ENCODE peak calls at places on chromosome 5, in nine cellular contexts. V, Q, G, P, B, R, A, K and D are unnamed samples.

GRCh38 chr5:32542216-32543059 is 42.9 kb upstream of the SUB1 start:
- DNase-seq in G (no peak), R (peak), V (no peak), A (no peak), K (no peak), Q (no peak), B (no peak), P (no peak), D (no peak)

GRCh38 chr5:154078305-154078704 is 39.5 kb downstream of the MFAP3 start:
- DNase-seq in P (no peak), A (no peak), K (no peak), V (no peak), R (no peak), B (no peak), Q (no peak), G (no peak), D (no peak)

GRCh38 chr5:115770466-115770865 is 46.0 kb downstream of the CDO1 start:
- DNase-seq in A (no peak), R (peak), K (no peak), G (no peak), Q (peak), P (no peak), V (no peak), B (peak), D (no peak)

GRCh38 chr5:173472164-173472563 is 143.9 kb upstream of the STC2 start:
- DNase-seq in A (peak), Q (peak), K (no peak), B (peak), V (peak), R (peak), G (peak), P (peak), D (peak)

GRCh38 chr5:145825751-145826180 is 9.4 kb downstream of the PRELID2 start:
- DNase-seq in V (no peak), B (peak), G (no peak), Q (peak), K (no peak), P (no peak), R (peak), A (no peak), D (no peak)

GRCh38 chr5:104370523-104370922 is 807.9 kb upstream of the NUDT12 start:
- DNase-seq in B (no peak), K (no peak), P (no peak), A (no peak), G (no peak), Q (no peak), R (no peak), V (no peak), D (no peak)

GRCh38 chr5:65611524-65611923 is 12.6 kb downstream of the TRIM23 start:
- DNase-seq in Q (peak), G (no peak), B (peak), P (no peak), V (no peak), K (no peak), A (no peak), R (peak), D (no peak)

GRCh38 chr5:148090780-148091221 is 27.0 kb downstream of the SPINK5 start:
- DNase-seq in Q (no peak), V (no peak), P (no peak), R (no peak), K (no peak), B (no peak), A (no peak), G (no peak), D (no peak)

GRCh38 chr5:68460147-68460760 is 244.7 kb downstream of the PIK3R1 start:
- DNase-seq in B (peak), G (no peak), K (peak), R (peak), V (no peak), A (peak), Q (peak), P (no peak), D (no peak)

GRCh38 chr5:99775189-99775588 is 760.0 kb upstream of the FAM174A start:
- DNase-seq in G (no peak), A (no peak), R (no peak), B (no peak), K (no peak), Q (no peak), P (no peak), V (no peak), D (no peak)

GRCh38 chr5:145062280-145062679 is 772.9 kb downstream of the PRELID2 start:
- DNase-seq in R (peak), B (no peak), Q (no peak), A (no peak), K (no peak), G (no peak), V (no peak), P (no peak), D (no peak)

GRCh38 chr5:74684900-74685851 is at the start of gene HEXB:
- DNase-seq in A (peak), R (peak), P (peak), V (peak), Q (peak), K (peak), B (peak), G (peak), D (peak)

GRCh38 chr5:90932052-90932699 is 373.6 kb downstream of the ADGRV1 start:
- DNase-seq in P (no peak), B (peak), V (peak), R (peak), G (no peak), A (peak), Q (peak), K (no peak), D (no peak)

GRCh38 chr5:92835712-92836111 is 745.3 kb downstream of the NR2F1-AS1 start:
- DNase-seq in K (no peak), V (no peak), B (no peak), P (no peak), A (no peak), G (no peak), Q (no peak), R (no peak), D (no peak)

GRCh38 chr5:92841604-92842155 is 739.3 kb downstream of the NR2F1-AS1 start:
- DNase-seq in B (no peak), Q (no peak), A (no peak), V (no peak), K (no peak), G (no peak), R (no peak), P (no peak), D (no peak)

GRCh38 chr5:92836861-92837755 is 743.9 kb downstream of the NR2F1-AS1 start:
- DNase-seq in A (no peak), R (peak), B (no peak), K (no peak), P (no peak), G (no peak), V (no peak), Q (no peak), D (no peak)

DNA sequence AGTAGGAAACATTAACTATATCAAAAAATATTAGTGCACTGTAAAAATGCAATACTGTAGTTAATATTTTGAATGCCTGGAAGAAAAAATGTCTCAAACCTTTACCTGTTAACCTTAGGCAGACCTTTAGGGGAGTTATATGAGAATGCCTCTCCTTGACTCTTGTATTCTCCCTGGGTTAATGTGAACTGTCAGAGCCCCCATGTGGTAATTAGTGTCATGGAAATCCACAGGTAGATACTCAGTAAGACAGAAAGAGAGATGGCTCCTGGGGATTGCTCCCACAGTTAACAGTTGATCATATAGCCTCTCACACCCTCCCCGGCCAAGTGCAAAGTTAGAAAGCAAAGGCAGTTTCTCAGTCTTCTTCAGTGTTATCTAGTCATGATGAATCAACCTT is 742.8 kb downstream of the NR2F1-AS1 start:
- DNase-seq in B (peak), R (no peak), V (no peak), K (no peak), G (no peak), P (no peak), Q (peak), A (no peak), D (no peak)
- TF ChIP-seq CTCF in B (peak), R (peak), V (no peak), K (no peak), G (no peak), P (no peak), Q (peak), A (no peak), D (no peak)

GRCh38 chr5:118692811-118693342 is 295.5 kb downstream of the DTWD2 start:
- DNase-seq in V (no peak), G (no peak), K (no peak), R (no peak), P (no peak), B (no peak), Q (no peak), A (no peak), D (no peak)

GRCh38 chr5:118681655-118682054 is 306.7 kb downstream of the DTWD2 start:
- DNase-seq in G (no peak), Q (no peak), B (no peak), P (no peak), K (no peak), A (no peak), R (no peak), V (no peak), D (no peak)

GRCh38 chr5:118687671-118688621 is 300.4 kb downstream of the DTWD2 start:
- DNase-seq in P (no peak), G (no peak), B (no peak), R (no peak), Q (no peak), K (no peak), A (no peak), V (no peak), D (no peak)

GRCh38 chr5:118687085-118687484 is 301.3 kb downstream of the DTWD2 start:
- DNase-seq in R (no peak), G (no peak), V (no peak), B (no peak), K (no peak), Q (no peak), P (no peak), A (no peak), D (no peak)
- H3K27ac ChIP-seq in R (no peak), G (no peak), V (no peak), B (no peak), K (no peak), Q (no peak), P (no peak), A (no peak), D (no peak)

DNA sequence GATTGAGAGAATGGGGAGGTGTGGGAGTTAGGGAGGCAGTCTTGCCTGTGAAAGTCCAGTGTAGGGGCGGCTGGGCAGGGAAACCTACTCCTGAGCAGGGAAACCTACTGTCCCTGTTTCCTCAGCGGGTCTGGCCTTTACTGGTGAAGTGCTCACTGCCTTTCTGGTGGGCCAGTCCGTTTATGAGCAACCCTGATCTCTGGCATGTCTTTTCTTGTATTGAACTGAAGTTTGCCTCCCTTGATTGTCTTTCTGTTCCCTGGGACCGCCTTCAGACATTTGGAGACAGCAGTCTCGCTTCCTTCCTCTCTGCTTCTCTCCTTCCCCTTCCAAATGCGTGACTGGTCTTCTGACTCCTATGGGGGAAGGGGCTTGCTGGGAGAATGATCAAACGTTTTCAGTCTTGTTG is 2.9 kb downstream of the SNX18 start:
- DNase-seq in P (no peak), B (no peak), K (no peak), V (peak), R (peak), G (no peak), Q (no peak), A (no peak), D (peak)
- TF ChIP-seq POLR2A in P (no peak), B (no peak), K (peak), V (no peak), R (peak), G (no peak), Q (no peak), A (no peak), D (no peak)

DNA sequence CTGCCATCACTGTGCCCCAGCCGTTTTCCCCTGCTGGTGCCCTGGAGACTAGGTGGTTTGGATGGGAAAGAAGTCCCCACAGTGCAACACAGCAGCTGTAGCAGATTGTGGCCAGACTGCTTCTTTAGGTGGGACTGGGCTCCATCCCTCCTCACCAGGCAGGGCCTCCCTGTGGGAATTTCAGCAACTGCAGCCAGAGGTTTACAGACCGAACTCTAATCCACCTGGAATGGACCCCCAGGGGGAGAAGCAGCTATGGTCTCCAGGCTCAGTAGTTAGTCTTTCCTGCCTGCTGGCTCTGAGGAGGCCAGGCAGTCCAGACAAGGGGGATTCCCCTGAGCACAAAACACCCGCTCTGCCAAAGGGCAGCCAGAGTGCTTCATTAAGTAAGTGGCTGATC is 188.8 kb downstream of the SGCD start:
- DNase-seq in A (no peak), P (no peak), B (no peak), Q (no peak), V (no peak), G (no peak), K (no peak), R (peak), D (no peak)
- TF ChIP-seq CTCF in A (no peak), P (no peak), B (no peak), Q (no peak), V (no peak), G (no peak), K (no peak), R (no peak), D (no peak)

GRCh38 chr5:9544056-9544455 is 1.8 kb downstream of the SEMA5A start:
- DNase-seq in A (no peak), V (no peak), R (peak), P (no peak), K (no peak), G (no peak), B (no peak), Q (no peak), D (no peak)
- H3K27ac ChIP-seq in A (peak), V (peak), R (peak), P (peak), K (peak), G (peak), B (no peak), Q (no peak), D (peak)